ENCODE peak calls at places on chromosomes 16 and 17, in nine cellular contexts. One of them, this sample, is unnamed.

GRCh38 chr17:21374455-21375161 is 1.5 kb upstream of the KCNJ12 start:
- DNase-seq in stimulated activated CD4-positive, alpha-beta T cell treated with anti-CD3 and anti-CD28 coated beads, TNF-alpha, amount 100 ng/mL, for 1 hour: no peak
- DNase-seq in esophagus muscularis mucosa: no peak
- DNase-seq in tibial nerve: no peak
- DNase-seq in transverse colon: no peak
- DNase-seq in OCI-M1: no peak
- DNase-seq in Calu3: no peak
- DNase-seq in GM04503: no peak
- DNase-seq in GF-D8: no peak
- DNase-seq in this sample: no peak

GRCh38 chr17:16428098-16428882 is 12.9 kb downstream of the TRPV2 start:
- DNase-seq in tibial nerve: no peak
- DNase-seq in stimulated activated CD4-positive, alpha-beta T cell treated with anti-CD3 and anti-CD28 coated beads, TNF-alpha, amount 100 ng/mL, for 1 hour: no peak
- DNase-seq in Calu3: peak; percentile 58
- DNase-seq in esophagus muscularis mucosa: no peak
- DNase-seq in GM04503: no peak
- DNase-seq in GF-D8: no peak
- DNase-seq in OCI-M1: peak; percentile 12
- DNase-seq in transverse colon: peak; percentile 67
- DNase-seq in this sample: peak; percentile 66

GRCh38 chr16:47848481-47849109 is 307.2 kb downstream of the ABCC12 start:
- DNase-seq in GM04503: no peak
- DNase-seq in tibial nerve: no peak
- DNase-seq in esophagus muscularis mucosa: peak; percentile 75
- DNase-seq in stimulated activated CD4-positive, alpha-beta T cell treated with anti-CD3 and anti-CD28 coated beads, TNF-alpha, amount 100 ng/mL, for 1 hour: no peak
- DNase-seq in transverse colon: no peak
- DNase-seq in OCI-M1: no peak
- DNase-seq in GF-D8: no peak
- DNase-seq in Calu3: no peak
- DNase-seq in this sample: no peak

GRCh38 chr16:13672196-13672595 is 247.8 kb upstream of the ERCC4 start:
- DNase-seq in tibial nerve: no peak
- DNase-seq in GF-D8: no peak
- DNase-seq in esophagus muscularis mucosa: no peak
- DNase-seq in GM04503: no peak
- DNase-seq in Calu3: no peak
- DNase-seq in OCI-M1: no peak
- DNase-seq in transverse colon: no peak
- DNase-seq in stimulated activated CD4-positive, alpha-beta T cell treated with anti-CD3 and anti-CD28 coated beads, TNF-alpha, amount 100 ng/mL, for 1 hour: no peak
- DNase-seq in this sample: no peak

GRCh38 chr16:67311607-67312449 is 14.7 kb downstream of the KCTD19 start:
- DNase-seq in transverse colon: no peak
- DNase-seq in OCI-M1: peak; percentile 12
- DNase-seq in GF-D8: no peak
- DNase-seq in Calu3: no peak
- DNase-seq in stimulated activated CD4-positive, alpha-beta T cell treated with anti-CD3 and anti-CD28 coated beads, TNF-alpha, amount 100 ng/mL, for 1 hour: no peak
- DNase-seq in GM04503: peak; percentile 100
- DNase-seq in tibial nerve: no peak
- DNase-seq in esophagus muscularis mucosa: no peak
- DNase-seq in this sample: peak; percentile 17

GRCh38 chr16:53672461-53672860 is 31.2 kb downstream of the RPGRIP1L start:
- DNase-seq in OCI-M1: no peak
- DNase-seq in esophagus muscularis mucosa: no peak
- DNase-seq in transverse colon: no peak
- DNase-seq in GM04503: no peak
- DNase-seq in Calu3: no peak
- DNase-seq in GF-D8: no peak
- DNase-seq in tibial nerve: no peak
- DNase-seq in stimulated activated CD4-positive, alpha-beta T cell treated with anti-CD3 and anti-CD28 coated beads, TNF-alpha, amount 100 ng/mL, for 1 hour: no peak
- DNase-seq in this sample: no peak

GRCh38 chr16:88005148-88005547 is 53.9 kb downstream of the BANP start:
- DNase-seq in Calu3: no peak
- DNase-seq in transverse colon: no peak
- DNase-seq in GF-D8: peak; percentile 6
- DNase-seq in stimulated activated CD4-positive, alpha-beta T cell treated with anti-CD3 and anti-CD28 coated beads, TNF-alpha, amount 100 ng/mL, for 1 hour: no peak
- DNase-seq in OCI-M1: peak; percentile 37
- DNase-seq in GM04503: no peak
- DNase-seq in esophagus muscularis mucosa: no peak
- DNase-seq in tibial nerve: no peak
- DNase-seq in this sample: no peak

GRCh38 chr16:28182183-28182582 is 29.6 kb downstream of the XPO6 start:
- DNase-seq in GM04503: no peak
- DNase-seq in transverse colon: no peak
- DNase-seq in esophagus muscularis mucosa: no peak
- DNase-seq in tibial nerve: no peak
- DNase-seq in OCI-M1: no peak
- DNase-seq in GF-D8: no peak
- DNase-seq in Calu3: no peak
- DNase-seq in stimulated activated CD4-positive, alpha-beta T cell treated with anti-CD3 and anti-CD28 coated beads, TNF-alpha, amount 100 ng/mL, for 1 hour: no peak
- DNase-seq in this sample: no peak

GRCh38 chr17:26818736-26819135 is 475.2 kb upstream of the WSB1 start:
- DNase-seq in OCI-M1: no peak
- DNase-seq in tibial nerve: no peak
- DNase-seq in GF-D8: no peak
- DNase-seq in stimulated activated CD4-positive, alpha-beta T cell treated with anti-CD3 and anti-CD28 coated beads, TNF-alpha, amount 100 ng/mL, for 1 hour: no peak
- DNase-seq in GM04503: no peak
- DNase-seq in transverse colon: no peak
- DNase-seq in esophagus muscularis mucosa: peak; percentile 91
- DNase-seq in Calu3: no peak
- DNase-seq in this sample: no peak

GRCh38 chr16:265711-266110 is 10.0 kb downstream of the RGS11 start:
- DNase-seq in GF-D8: no peak
- DNase-seq in OCI-M1: no peak
- DNase-seq in Calu3: no peak
- DNase-seq in GM04503: no peak
- DNase-seq in transverse colon: no peak
- DNase-seq in esophagus muscularis mucosa: no peak
- DNase-seq in tibial nerve: no peak
- DNase-seq in stimulated activated CD4-positive, alpha-beta T cell treated with anti-CD3 and anti-CD28 coated beads, TNF-alpha, amount 100 ng/mL, for 1 hour: no peak
- DNase-seq in this sample: no peak

GRCh38 chr17:81365148-81365600 is 30.1 kb upstream of the BAHCC1 start:
- DNase-seq in OCI-M1: peak; percentile 8
- DNase-seq in esophagus muscularis mucosa: no peak
- DNase-seq in stimulated activated CD4-positive, alpha-beta T cell treated with anti-CD3 and anti-CD28 coated beads, TNF-alpha, amount 100 ng/mL, for 1 hour: no peak
- DNase-seq in GF-D8: no peak
- DNase-seq in GM04503: no peak
- DNase-seq in Calu3: peak; percentile 71
- DNase-seq in transverse colon: peak; percentile 77
- DNase-seq in tibial nerve: no peak
- DNase-seq in this sample: peak; percentile 80

GRCh38 chr16:88686439-88687253 is at the start of gene SNAI3:
- DNase-seq in GF-D8: peak; percentile 45
- DNase-seq in tibial nerve: peak; percentile 44
- DNase-seq in Calu3: peak; percentile 96
- DNase-seq in GM04503: no peak
- DNase-seq in OCI-M1: peak; percentile 86
- DNase-seq in transverse colon: peak; percentile 95
- DNase-seq in esophagus muscularis mucosa: no peak
- DNase-seq in stimulated activated CD4-positive, alpha-beta T cell treated with anti-CD3 and anti-CD28 coated beads, TNF-alpha, amount 100 ng/mL, for 1 hour: peak; percentile 52
- DNase-seq in this sample: peak; percentile 97

GRCh38 chr17:73782641-73783381 is 138.6 kb upstream of the SDK2 start:
- DNase-seq in GF-D8: no peak
- DNase-seq in stimulated activated CD4-positive, alpha-beta T cell treated with anti-CD3 and anti-CD28 coated beads, TNF-alpha, amount 100 ng/mL, for 1 hour: no peak
- DNase-seq in Calu3: no peak
- DNase-seq in tibial nerve: no peak
- DNase-seq in GM04503: no peak
- DNase-seq in OCI-M1: no peak
- DNase-seq in esophagus muscularis mucosa: no peak
- DNase-seq in transverse colon: peak; percentile 36
- DNase-seq in this sample: peak; percentile 40

GRCh38 chr16:81610936-81611335 is 166.3 kb downstream of the CMIP start:
- DNase-seq in transverse colon: no peak
- DNase-seq in OCI-M1: no peak
- DNase-seq in stimulated activated CD4-positive, alpha-beta T cell treated with anti-CD3 and anti-CD28 coated beads, TNF-alpha, amount 100 ng/mL, for 1 hour: no peak
- DNase-seq in GF-D8: no peak
- DNase-seq in Calu3: no peak
- DNase-seq in esophagus muscularis mucosa: no peak
- DNase-seq in GM04503: no peak
- DNase-seq in tibial nerve: no peak
- DNase-seq in this sample: no peak

GRCh38 chr17:6494239-6494941 is 50.1 kb downstream of the PIMREG start:
- DNase-seq in stimulated activated CD4-positive, alpha-beta T cell treated with anti-CD3 and anti-CD28 coated beads, TNF-alpha, amount 100 ng/mL, for 1 hour: no peak
- DNase-seq in GF-D8: no peak
- DNase-seq in Calu3: peak; percentile 36
- DNase-seq in esophagus muscularis mucosa: no peak
- DNase-seq in transverse colon: peak; percentile 48
- DNase-seq in GM04503: no peak
- DNase-seq in OCI-M1: no peak
- DNase-seq in tibial nerve: no peak
- DNase-seq in this sample: no peak

GRCh38 chr16:83336630-83337029 is 471.1 kb upstream of the HSBP1 start:
- DNase-seq in esophagus muscularis mucosa: no peak
- DNase-seq in Calu3: no peak
- DNase-seq in GM04503: peak; percentile 88
- DNase-seq in stimulated activated CD4-positive, alpha-beta T cell treated with anti-CD3 and anti-CD28 coated beads, TNF-alpha, amount 100 ng/mL, for 1 hour: no peak
- DNase-seq in transverse colon: no peak
- DNase-seq in tibial nerve: no peak
- DNase-seq in OCI-M1: no peak
- DNase-seq in GF-D8: no peak
- DNase-seq in this sample: no peak

GRCh38 chr17:17412331-17412730 is 64.5 kb upstream of the MED9 start:
- DNase-seq in GM04503: peak; percentile 67
- DNase-seq in OCI-M1: no peak
- DNase-seq in Calu3: peak; percentile 6
- DNase-seq in GF-D8: no peak
- DNase-seq in stimulated activated CD4-positive, alpha-beta T cell treated with anti-CD3 and anti-CD28 coated beads, TNF-alpha, amount 100 ng/mL, for 1 hour: no peak
- DNase-seq in esophagus muscularis mucosa: no peak
- DNase-seq in tibial nerve: no peak
- DNase-seq in transverse colon: no peak
- DNase-seq in this sample: no peak

GRCh38 chr16:48323783-48324775 is 61.1 kb downstream of the SIAH1 start:
- DNase-seq in OCI-M1: no peak
- DNase-seq in GF-D8: no peak
- DNase-seq in stimulated activated CD4-positive, alpha-beta T cell treated with anti-CD3 and anti-CD28 coated beads, TNF-alpha, amount 100 ng/mL, for 1 hour: no peak
- DNase-seq in tibial nerve: no peak
- DNase-seq in esophagus muscularis mucosa: no peak
- DNase-seq in GM04503: no peak
- DNase-seq in Calu3: no peak
- DNase-seq in transverse colon: no peak
- DNase-seq in this sample: no peak

GRCh38 chr16:89557230-89557935 is 3.1 kb upstream of the RPL13 start:
- DNase-seq in GF-D8: peak; percentile 16
- DNase-seq in tibial nerve: peak; percentile 64
- DNase-seq in GM04503: no peak
- DNase-seq in esophagus muscularis mucosa: no peak
- DNase-seq in Calu3: peak; percentile 91
- DNase-seq in stimulated activated CD4-positive, alpha-beta T cell treated with anti-CD3 and anti-CD28 coated beads, TNF-alpha, amount 100 ng/mL, for 1 hour: peak; percentile 41
- DNase-seq in OCI-M1: peak; percentile 81
- DNase-seq in transverse colon: peak; percentile 83
- DNase-seq in this sample: peak; percentile 82